ENCODE peak calls at places on chromosomes 16 and 17, in ten cellular contexts. Z, Y, M, I, P, V, B, L, O and E are unnamed samples. For H3K9me3 and H3K36me3, the result is how much of the 10 kb centered on the place peaks cover.

GRCh38 chr17:28662527-28662829 is 473 bp downstream of the SUPT6H start:
- DNase-seq in Z (no peak), Y (no peak), M (no peak), I (no peak), P (no peak), V (no peak), B (no peak), L (no peak), O (no peak), E (no peak)

GRCh38 chr17:82217530-82218204 is 5.0 kb upstream of the CCDC57 start:
- DNase-seq in Z (peak), Y (no peak), M (peak), I (peak), P (peak), V (no peak), B (peak), L (peak), O (no peak), E (peak)

GRCh38 chr17:79952265-79952877 is 83.3 kb downstream of the TBC1D16 start:
- DNase-seq in Z (peak), Y (no peak), M (no peak), I (no peak), P (peak), V (no peak), B (no peak), L (peak), O (no peak), E (peak)

GRCh38 chr17:52827526-52827925 is 669.0 kb upstream of the CA10 start:
- DNase-seq in Z (no peak), Y (no peak), M (no peak), I (no peak), P (no peak), V (no peak), B (no peak), L (no peak), O (peak), E (no peak)

GRCh38 chr16:66427451-66427860 is 361 bp downstream of the BEAN1 start:
- DNase-seq in Z (no peak), Y (no peak), M (no peak), I (no peak), P (no peak), V (no peak), B (no peak), L (no peak), O (no peak), E (no peak)

GRCh38 chr16:66928702-66929388 is 3.5 kb upstream of the RRAD start:
- DNase-seq in Z (peak), Y (peak), M (no peak), I (peak), P (no peak), V (peak), B (no peak), L (no peak), O (no peak), E (no peak)

GRCh38 chr17:48125829-48126612 is 18.5 kb downstream of the SNX11 start:
- DNase-seq in Z (no peak), Y (no peak), M (no peak), I (no peak), P (no peak), V (no peak), B (no peak), L (no peak), O (no peak), E (no peak)

GRCh38 chr17:79788455-79788854 is 8.4 kb downstream of the CBX8 start:
- DNase-seq in Z (no peak), Y (no peak), M (no peak), I (no peak), P (peak), V (peak), B (no peak), L (peak), O (no peak), E (no peak)

GRCh38 chr17:65797101-65797500 is 235.7 kb upstream of the AXIN2 start:
- DNase-seq in Z (no peak), Y (no peak), M (no peak), I (peak), P (no peak), V (no peak), B (no peak), L (no peak), O (no peak), E (no peak)

GRCh38 chr17:19250421-19251141 is 13.4 kb downstream of the EPN2 start:
- DNase-seq in Z (no peak), Y (no peak), M (peak), I (no peak), P (no peak), V (peak), B (no peak), L (peak), O (no peak), E (peak)

GRCh38 chr17:41863074-41863843 is 2.0 kb downstream of the KLHL11 start:
- DNase-seq in Z (no peak), Y (no peak), M (no peak), I (no peak), P (no peak), V (no peak), B (no peak), L (no peak), O (no peak), E (no peak)

GRCh38 chr17:73747221-73748002 is 103.2 kb upstream of the SDK2 start:
- DNase-seq in Z (no peak), Y (no peak), M (peak), I (no peak), P (no peak), V (no peak), B (no peak), L (peak), O (peak), E (peak)

GRCh38 chr17:207775-208174 is 26.3 kb upstream of the DOC2B start:
- DNase-seq in Z (no peak), Y (no peak), M (no peak), I (no peak), P (no peak), V (no peak), B (no peak), L (no peak), O (no peak), E (no peak)

GRCh38 chr16:85916141-85916890 is 17.4 kb downstream of the IRF8 start:
- DNase-seq in Z (peak), Y (no peak), M (peak), I (no peak), P (peak), V (no peak), B (no peak), L (peak), O (peak), E (peak)

GRCh38 chr17:79478841-79479240 is 132.0 kb downstream of the RBFOX3 start:
- DNase-seq in Z (no peak), Y (no peak), M (no peak), I (no peak), P (no peak), V (no peak), B (no peak), L (no peak), O (no peak), E (no peak)

DNA sequence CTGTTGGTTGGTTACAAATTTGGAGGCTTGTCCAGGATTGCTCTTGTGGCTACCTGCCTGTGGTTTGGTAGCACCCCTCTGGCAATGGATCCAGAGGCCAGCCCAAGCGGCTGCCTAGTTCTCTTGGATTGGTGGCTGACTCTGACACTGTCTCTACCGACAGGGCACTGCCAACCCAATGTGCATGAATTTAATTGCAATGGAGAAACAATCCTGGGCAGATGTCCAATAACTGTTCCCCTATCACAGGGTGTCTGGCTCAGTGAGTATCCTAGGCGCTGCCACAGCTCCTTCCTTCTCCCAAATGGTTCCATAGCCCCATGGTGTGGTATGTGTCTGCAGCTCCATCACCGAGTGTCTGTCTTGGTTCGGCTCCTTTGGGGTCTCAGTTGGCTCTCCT is 19.5 kb downstream of the N4BP1 start:
- DNase-seq in Z (no peak), Y (no peak), M (no peak), I (no peak), P (no peak), V (no peak), B (no peak), L (no peak), O (no peak), E (no peak)
- H3K9me3 ChIP-seq in Z (under half), Y (under half), M (under half), I (under half), P (under half), V (under half), B (under half), L (under half), O (under half), E (under half)

GRCh38 chr17:58344791-58345157 is 7.2 kb downstream of the SUPT4H1 start:
- DNase-seq in Z (no peak), Y (no peak), M (no peak), I (no peak), P (no peak), V (no peak), B (no peak), L (no peak), O (no peak), E (no peak)
- TF ChIP-seq CTCF in Z (peak), Y (peak), M (no peak), I (no peak), P (no peak), V (no peak), B (no peak), L (no peak), O (no peak), E (no peak)

DNA sequence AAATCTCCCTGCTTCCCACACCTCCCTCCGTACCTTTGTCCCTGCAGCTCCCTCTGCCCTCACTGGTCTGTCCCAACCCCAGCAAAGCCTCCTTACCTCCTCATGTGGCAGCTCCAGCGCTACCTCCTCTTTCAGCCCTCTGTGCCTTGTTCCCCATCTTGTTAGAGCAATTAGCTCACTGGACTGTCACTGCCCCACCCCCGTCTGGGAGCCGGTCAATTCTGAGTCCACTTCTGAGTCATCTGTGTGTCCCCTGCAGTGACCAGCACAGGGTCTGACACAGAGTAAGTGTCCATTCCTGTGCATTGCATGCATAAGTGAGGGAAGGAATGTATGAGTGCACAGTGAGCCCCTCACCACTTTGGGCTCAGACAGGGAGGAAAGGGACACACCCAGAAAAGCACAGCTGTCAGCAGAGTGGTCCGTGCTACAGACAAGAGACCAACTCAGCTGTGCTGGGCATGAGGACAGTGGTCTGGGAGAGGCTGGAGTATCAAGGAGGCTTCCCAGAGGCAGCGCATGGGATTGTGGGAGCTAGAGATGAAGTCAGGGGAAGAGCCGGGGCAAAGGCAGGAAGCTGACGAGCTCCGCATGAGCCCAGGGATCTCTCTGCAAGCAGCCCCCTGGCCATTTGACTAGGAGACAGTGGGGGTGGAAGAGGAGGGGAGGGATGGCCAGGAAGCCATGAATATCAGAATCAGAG is 45.9 kb downstream of the PITPNM3 start:
- DNase-seq in Z (no peak), Y (no peak), M (peak), I (peak), P (no peak), V (no peak), B (peak), L (no peak), O (no peak), E (no peak)
- H3K36me3 ChIP-seq in Z (under half), Y (under half), M (under half), I (under half), P (under half), V (under half), B (under half), L (under half), O (under half), E (under half)

GRCh38 chr17:16272111-16272510 is 55.1 kb downstream of the PIGL start:
- DNase-seq in Z (no peak), Y (no peak), M (no peak), I (no peak), P (no peak), V (no peak), B (no peak), L (no peak), O (no peak), E (no peak)

GRCh38 chr17:16273929-16274339 is 56.9 kb downstream of the PIGL start:
- DNase-seq in Z (no peak), Y (no peak), M (no peak), I (no peak), P (no peak), V (no peak), B (no peak), L (no peak), O (no peak), E (no peak)

GRCh38 chr17:16275024-16275423 is 58.0 kb downstream of the PIGL start:
- DNase-seq in Z (no peak), Y (no peak), M (no peak), I (no peak), P (no peak), V (no peak), B (no peak), L (no peak), O (no peak), E (no peak)

GRCh38 chr17:16269658-16270057 is 52.6 kb downstream of the PIGL start:
- DNase-seq in Z (no peak), Y (no peak), M (no peak), I (peak), P (no peak), V (no peak), B (no peak), L (no peak), O (no peak), E (no peak)

DNA sequence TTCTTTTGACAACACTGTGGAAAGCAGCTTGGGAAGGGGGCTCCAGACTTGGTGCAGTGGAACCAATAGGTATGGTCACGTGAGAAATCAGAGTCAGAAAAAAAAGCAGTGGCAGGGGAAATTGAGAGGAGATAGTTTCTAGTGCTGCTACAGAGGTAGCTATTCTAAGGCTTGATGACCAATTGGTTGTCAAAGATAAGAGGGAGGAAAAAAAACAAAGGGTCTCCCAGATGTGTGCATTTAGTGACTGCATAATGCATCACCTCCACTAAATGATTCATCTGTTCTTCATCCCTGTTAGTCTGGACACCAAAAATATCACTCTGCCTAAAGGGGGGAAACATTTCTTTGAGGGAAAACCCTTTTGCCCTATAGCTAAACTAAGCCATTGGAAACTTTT is 56.5 kb downstream of the PIGL start:
- DNase-seq in Z (no peak), Y (no peak), M (no peak), I (peak), P (no peak), V (no peak), B (peak), L (no peak), O (no peak), E (no peak)
- H3K9me3 ChIP-seq in Z (under half), Y (under half), M (under half), I (under half), P (under half), V (under half), B (under half), L (under half), O (under half), E (under half)

DNA sequence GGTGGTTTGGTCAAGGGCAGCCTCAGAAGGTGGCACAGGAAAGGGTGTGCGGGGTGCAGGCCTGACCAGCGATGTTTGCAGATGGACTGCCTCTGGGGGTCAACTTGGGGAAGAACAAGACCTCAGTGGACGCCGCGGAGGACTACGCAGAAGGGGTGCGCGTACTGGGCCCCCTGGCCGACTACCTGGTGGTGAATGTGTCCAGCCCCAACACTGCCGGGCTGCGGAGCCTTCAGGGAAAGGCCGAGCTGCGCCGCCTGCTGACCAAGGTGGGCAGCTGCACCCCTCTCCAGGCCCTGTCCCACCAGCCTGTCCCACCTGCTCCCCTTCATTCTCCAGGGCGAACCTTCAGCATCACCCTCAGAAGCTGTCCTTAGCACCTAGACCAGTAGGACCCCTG is 12.5 kb downstream of the DHODH start:
- DNase-seq in Z (no peak), Y (peak), M (no peak), I (no peak), P (no peak), V (no peak), B (no peak), L (no peak), O (no peak), E (no peak)
- TF ChIP-seq CTCF in Z (no peak), Y (peak), M (no peak), I (peak), P (no peak), V (no peak), B (peak), L (peak), O (no peak), E (peak)

GRCh38 chr16:58158137-58158536 is 29.0 kb upstream of the CFAP20 start:
- DNase-seq in Z (no peak), Y (no peak), M (no peak), I (no peak), P (no peak), V (no peak), B (no peak), L (no peak), O (no peak), E (no peak)
- H3K36me3 ChIP-seq in Z (under half), Y (under half), M (under half), I (under half), P (under half), V (under half), B (under half), L (under half), O (under half), E (half or more)

GRCh38 chr17:71286625-71287024 is 834.2 kb upstream of the SOX9 start:
- DNase-seq in Z (no peak), Y (no peak), M (no peak), I (no peak), P (no peak), V (no peak), B (no peak), L (no peak), O (no peak), E (no peak)
- H3K9me3 ChIP-seq in Z (under half), Y (under half), M (under half), I (under half), P (under half), V (under half), B (under half), L (under half), O (under half), E (under half)

GRCh38 chr16:80314042-80314441 is 226.8 kb upstream of the DYNLRB2 start:
- DNase-seq in Z (no peak), Y (no peak), M (no peak), I (no peak), P (no peak), V (no peak), B (peak), L (no peak), O (no peak), E (no peak)

GRCh38 chr16:80319181-80319580 is 221.6 kb upstream of the DYNLRB2 start:
- DNase-seq in Z (no peak), Y (no peak), M (no peak), I (no peak), P (no peak), V (no peak), B (no peak), L (no peak), O (no peak), E (no peak)

GRCh38 chr16:80323187-80323807 is 217.5 kb upstream of the DYNLRB2 start:
- DNase-seq in Z (no peak), Y (no peak), M (no peak), I (no peak), P (no peak), V (no peak), B (no peak), L (no peak), O (no peak), E (no peak)

GRCh38 chr16:80318107-80318506 is 222.7 kb upstream of the DYNLRB2 start:
- DNase-seq in Z (no peak), Y (no peak), M (no peak), I (no peak), P (no peak), V (no peak), B (no peak), L (no peak), O (no peak), E (no peak)

DNA sequence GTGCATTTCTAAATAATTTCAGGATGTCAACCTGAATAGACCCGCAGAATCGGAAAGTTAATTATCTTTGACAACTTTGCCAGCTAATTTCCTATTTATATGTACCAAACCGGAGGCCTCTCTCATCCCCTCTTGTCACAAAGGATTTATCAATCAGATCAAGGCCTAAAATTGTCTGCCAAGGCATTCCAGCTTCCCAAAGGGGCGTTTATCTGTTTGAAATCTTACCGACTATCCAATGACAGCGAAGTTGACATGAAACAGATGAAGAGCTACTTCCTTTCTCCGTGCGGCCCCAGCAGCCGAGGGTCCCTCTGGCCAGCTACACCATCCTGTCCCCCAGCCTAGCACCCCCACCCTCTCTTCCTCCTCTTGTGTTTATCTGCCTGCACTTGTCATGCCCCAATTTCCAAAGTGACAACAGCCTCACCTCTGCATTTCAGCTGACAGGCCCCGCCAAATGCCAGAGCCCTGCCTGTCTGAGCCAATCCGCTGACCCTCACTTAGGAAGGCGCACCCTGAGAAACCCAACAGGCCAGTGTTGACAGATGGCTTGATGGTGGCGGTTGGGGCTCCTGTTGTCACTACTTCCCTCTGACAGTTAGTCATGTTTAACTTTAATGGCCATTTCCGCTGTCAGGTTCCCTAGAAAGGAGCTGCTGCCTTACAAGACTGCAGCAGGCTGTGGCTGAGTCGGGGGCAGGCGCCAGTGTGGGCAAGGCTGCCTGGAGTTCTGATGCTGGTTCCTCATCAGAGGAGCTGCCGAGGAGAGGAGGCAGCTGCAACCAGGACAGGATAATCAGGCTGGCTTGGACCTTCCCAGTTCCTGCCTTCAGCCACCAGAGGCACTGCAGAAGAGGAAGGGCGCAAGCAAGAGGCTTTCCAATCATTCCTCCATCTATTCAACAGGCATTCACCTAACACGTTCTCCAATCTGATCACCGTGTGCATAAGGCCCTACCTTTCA is 223.4 kb upstream of the DYNLRB2 start:
- DNase-seq in Z (peak), Y (peak), M (no peak), I (peak), P (no peak), V (no peak), B (no peak), L (no peak), O (no peak), E (no peak)
- TF ChIP-seq CTCF in Z (peak), Y (peak), M (no peak), I (peak), P (peak), V (no peak), B (no peak), L (no peak), O (no peak), E (no peak)

DNA sequence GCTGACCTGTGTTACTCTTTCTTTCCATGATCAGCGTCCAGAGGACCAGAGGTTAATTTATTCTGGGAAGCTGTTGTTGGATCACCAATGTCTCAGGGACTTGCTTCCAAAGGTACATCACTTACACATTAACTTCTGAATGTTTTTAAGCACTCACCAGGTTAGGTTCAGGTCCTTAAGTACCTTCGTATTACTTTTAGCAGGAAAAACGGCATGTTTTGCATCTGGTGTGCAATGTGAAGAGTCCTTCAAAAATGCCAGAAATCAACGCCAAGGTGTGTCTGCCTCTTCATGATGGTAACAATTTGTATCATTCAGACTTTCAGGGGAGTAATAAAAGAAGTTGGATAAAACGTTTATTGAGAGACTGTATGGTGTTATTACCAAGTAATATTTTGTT is 3.3 kb downstream of the HERPUD1 start:
- DNase-seq in Z (no peak), Y (no peak), M (no peak), I (no peak), P (no peak), V (no peak), B (no peak), L (no peak), O (no peak), E (no peak)
- H3K36me3 ChIP-seq in Z (under half), Y (half or more), M (under half), I (under half), P (half or more), V (under half), B (under half), L (under half), O (under half), E (half or more)